ENCODE peak calls at places on chromosomes 5 and 9, in four cellular contexts. B is cardiac muscle cell, T is AML-193, N is MCF 10A. R is an unnamed sample.

GRCh38 chr9:122075135-122076030 is 17.7 kb downstream of the TTLL11 start:
- DNase-seq in B (no peak), T (no peak), N (no peak), R (no peak)

GRCh38 chr9:90546200-90546599 is 96.4 kb downstream of the DIRAS2 start:
- DNase-seq in B (peak), T (no peak), N (peak), R (no peak)

GRCh38 chr5:180082633-180083420 is 11.3 kb upstream of the RNF130 start:
- DNase-seq in B (no peak), T (no peak), N (no peak), R (no peak)

GRCh38 chr5:147805030-147805454 is 22.5 kb upstream of the JAKMIP2 start:
- DNase-seq in T (peak), B (peak), N (peak), R (peak)

GRCh38 chr9:80061940-80062339 is 490.2 kb downstream of the TLE4 start:
- DNase-seq in T (no peak), B (peak), N (peak), R (no peak)

GRCh38 chr9:98637381-98637780 is 71.4 kb downstream of the GABBR2 start:
- DNase-seq in B (no peak), T (no peak), N (no peak), R (no peak)

GRCh38 chr9:76433851-76434250 is 25.1 kb upstream of the GCNT1 start:
- DNase-seq in T (no peak), N (peak), B (no peak), R (no peak)

GRCh38 chr5:69493235-69493925 is 790 bp downstream of the OCLN start:
- DNase-seq in N (peak), B (peak), T (no peak), R (no peak)

GRCh38 chr9:124852121-124852828 is 985 bp upstream of the WDR38 start:
- DNase-seq in B (no peak), T (no peak), N (no peak), R (no peak)

GRCh38 chr5:142686210-142686734 is 382 bp upstream of the FGF1 start:
- DNase-seq in T (no peak), N (peak), B (no peak), R (no peak)

GRCh38 chr5:37208883-37209808 is 40.0 kb downstream of the CPLANE1 start:
- DNase-seq in T (no peak), N (no peak), B (peak), R (no peak)

GRCh38 chr5:90547072-90547536 is 11.5 kb upstream of the ADGRV1 start:
- DNase-seq in N (no peak), T (no peak), B (no peak), R (no peak)

GRCh38 chr5:53422539-53422938 is 57.9 kb upstream of the FST start:
- DNase-seq in N (no peak), B (peak), T (no peak), R (no peak)

GRCh38 chr5:32076699-32077695 is 97.1 kb downstream of the GOLPH3 start:
- DNase-seq in T (peak), N (peak), B (peak), R (no peak)

GRCh38 chr5:92283521-92283920 is 900.4 kb upstream of the ARRDC3 start:
- DNase-seq in B (no peak), N (no peak), T (no peak), R (no peak)

GRCh38 chr5:80399553-80400239 is 8.2 kb upstream of the ZFYVE16 start:
- DNase-seq in T (peak), N (peak), B (peak), R (peak)

GRCh38 chr9:21102311-21102710 is 24.6 kb upstream of the IFNB1 start:
- DNase-seq in T (no peak), B (no peak), N (no peak), R (no peak)

GRCh38 chr9:130137870-130138653 is 34.1 kb upstream of the NCS1 start:
- DNase-seq in B (peak), T (no peak), N (peak), R (no peak)

GRCh38 chr5:75608886-75609285 is 2.4 kb upstream of the ANKDD1B start:
- DNase-seq in N (no peak), T (no peak), B (no peak), R (no peak)

GRCh38 chr5:133580618-133581017 is 31.7 kb downstream of the FSTL4 start:
- DNase-seq in B (no peak), T (no peak), N (no peak), R (no peak)

GRCh38 chr5:102794047-102794446 is 38.9 kb downstream of the PAM start:
- DNase-seq in N (no peak), B (no peak), T (no peak), R (no peak)

GRCh38 chr5:158546080-158546479 is 553.6 kb downstream of the EBF1 start:
- DNase-seq in B (no peak), N (no peak), T (no peak), R (no peak)

GRCh38 chr9:20479419-20480155 is 142.7 kb downstream of the MLLT3 start:
- DNase-seq in N (peak), B (peak), T (peak), R (no peak)

GRCh38 chr9:102253099-102253498 is 514.7 kb upstream of the GRIN3A start:
- DNase-seq in N (no peak), T (no peak), B (no peak), R (no peak)

GRCh38 chr5:72600401-72600981 is 93.3 kb upstream of the ZNF366 start:
- DNase-seq in B (peak), T (no peak), N (peak), R (no peak)

GRCh38 chr5:137718611-137719010 is 17.3 kb downstream of the KLHL3 start:
- DNase-seq in N (no peak), T (no peak), B (no peak), R (no peak)

GRCh38 chr5:95487880-95488279 is 66.9 kb downstream of the SKIC3 start:
- DNase-seq in T (no peak), N (no peak), B (no peak), R (no peak)

GRCh38 chr9:38256461-38256860 is 136.0 kb upstream of the ALDH1B1 start:
- DNase-seq in B (no peak), T (no peak), N (no peak), R (no peak)

GRCh38 chr5:135977375-135977928 is 22.7 kb upstream of the LECT2 start:
- DNase-seq in T (peak), N (no peak), B (peak), R (no peak)

GRCh38 chr9:76910861-76911260 is 4.9 kb upstream of the PRUNE2 start:
- DNase-seq in T (no peak), N (no peak), B (no peak), R (no peak)